ENCODE peak calls at places on chromosomes 12 and 14, in ten cellular contexts. M is breast epithelium; O is MG63; S is tibial nerve; J is A172; A is CD8-positive, alpha-beta T cell; N is GM12865; P is iPS DF 6.9; E is ureter; L is memory B cell. W is an unnamed sample.

GRCh38 chr14:65042731-65043372 is 56.2 kb downstream of the FNTB start:
- DNase-seq in M (no peak), O (no peak), S (no peak), J (no peak), A (no peak), N (peak; percentile 51), P (no peak), E (no peak), L (peak; percentile 6), W (peak; percentile 97)

GRCh38 chr14:101001311-101002069 is 98.0 kb upstream of the RTL1 start:
- DNase-seq in M (peak; percentile 33), O (peak; percentile 84), S (no peak), J (no peak), A (no peak), N (no peak), P (no peak), E (no peak), L (no peak), W (no peak)

GRCh38 chr14:61368061-61368710 is 46.8 kb downstream of the PRKCH start:
- DNase-seq in M (no peak), O (peak; percentile 16), S (no peak), J (no peak), A (no peak), N (no peak), P (no peak), E (peak; percentile 60), L (no peak), W (no peak)

GRCh38 chr12:121499929-121500793 is 80.7 kb downstream of the KDM2B start:
- DNase-seq in M (peak; percentile 64), O (peak; percentile 42), S (peak; percentile 78), J (peak; percentile 35), A (peak; percentile 69), N (peak; percentile 70), P (no peak), E (peak; percentile 78), L (peak; percentile 76), W (peak; percentile 33)

GRCh38 chr12:100141998-100142850 is 450 bp downstream of the BLTP3B start:
- DNase-seq in M (peak; percentile 52), O (peak; percentile 36), S (no peak), J (peak; percentile 39), A (peak; percentile 34), N (peak; percentile 63), P (no peak), E (peak; percentile 54), L (peak; percentile 30), W (peak; percentile 49)

GRCh38 chr14:54606178-54606577 is 39.2 kb downstream of the SAMD4A start:
- DNase-seq in M (no peak), O (peak; percentile 13), S (no peak), J (no peak), A (no peak), N (no peak), P (no peak), E (no peak), L (no peak), W (no peak)

GRCh38 chr14:80523518-80524117 is 312.3 kb upstream of the DIO2 start:
- DNase-seq in M (no peak), O (no peak), S (no peak), J (no peak), A (no peak), N (no peak), P (no peak), E (no peak), L (no peak), W (no peak)

GRCh38 chr14:66939409-66939808 is 249.8 kb upstream of the GARIN2 start:
- DNase-seq in M (no peak), O (no peak), S (no peak), J (no peak), A (no peak), N (no peak), P (no peak), E (no peak), L (no peak), W (no peak)

GRCh38 chr14:77654001-77654431 is 37.6 kb upstream of the SPTLC2 start:
- DNase-seq in M (no peak), O (no peak), S (no peak), J (no peak), A (no peak), N (no peak), P (no peak), E (no peak), L (no peak), W (peak; percentile 57)

W was measured in MV-4-11.